ENCODE peak calls at places on chromosomes 4 and X, in nine cellular contexts. H is LoVo; X is fibroblast of mammary gland; Z is kidney glomerular epithelial cell; S is naive thymus-derived CD8-positive, alpha-beta T cell; U is AML-193; F is HCT116; W is osteocyte; L is OCI-LY7. A is an unnamed sample.

GRCh38 chr4:2696423-2696822 is 59.7 kb downstream of the TNIP2 start:
- DNase-seq in L (peak; percentile 98), X (no peak), H (no peak), W (no peak), S (no peak), U (no peak), Z (no peak), F (no peak), A (no peak)

GRCh38 chr4:12555011-12555410 is 929.1 kb downstream of the RAB28 start:
- DNase-seq in Z (no peak), H (no peak), X (peak; percentile 59), W (no peak), L (no peak), U (no peak), F (no peak), S (no peak), A (no peak)

GRCh38 chrX:1178580-1179057 is 33.8 kb downstream of the CRLF2 start:
- DNase-seq in S (no peak), F (no peak), U (no peak), W (peak; percentile 27), L (no peak), H (no peak), Z (no peak), X (peak; percentile 8), A (no peak)

GRCh38 chrX:111180750-111181240 is 84.8 kb downstream of the PAK3 start:
- DNase-seq in S (no peak), F (no peak), U (no peak), H (no peak), L (no peak), X (peak; percentile 15), Z (no peak), W (no peak), A (no peak)

GRCh38 chr4:89024051-89024675 is 32.8 kb downstream of the FAM13A start:
- DNase-seq in X (peak; percentile 87), F (peak; percentile 65), Z (peak; percentile 81), S (peak; percentile 42), U (peak; percentile 81), W (no peak), H (peak; percentile 76), L (peak; percentile 72), A (peak; percentile 78)

GRCh38 chr4:131348258-131348657 is 1800.8 kb upstream of the PCDH10 start:
- DNase-seq in W (no peak), H (no peak), L (no peak), Z (no peak), U (no peak), X (no peak), S (no peak), F (no peak), A (no peak)

GRCh38 chrX:131394384-131394783 is 105.3 kb upstream of the IGSF1 start:
- DNase-seq in S (no peak), W (no peak), U (no peak), X (no peak), F (peak; percentile 10), L (peak; percentile 3), Z (no peak), H (no peak), A (no peak)

GRCh38 chr4:74189331-74190043 is 31.6 kb downstream of the MTHFD2L start:
- DNase-seq in L (peak; percentile 70), F (peak; percentile 72), Z (peak; percentile 56), W (no peak), U (peak; percentile 22), X (peak; percentile 70), H (peak; percentile 65), S (no peak), A (peak; percentile 66)

GRCh38 chrX:54357414-54358377 is at the start of gene WNK3:
- DNase-seq in W (peak; percentile 95), U (no peak), H (no peak), L (no peak), Z (peak; percentile 28), X (peak; percentile 50), F (no peak), S (peak; percentile 29), A (peak; percentile 69)

GRCh38 chrX:18883234-18883960 is 100.5 kb downstream of the PHKA2 start:
- DNase-seq in Z (no peak), W (no peak), L (no peak), U (no peak), F (no peak), S (no peak), H (no peak), X (no peak), A (no peak)

GRCh38 chr4:98778206-98778605 is 119.8 kb upstream of the TSPAN5 start:
- DNase-seq in H (peak; percentile 58), W (no peak), Z (peak; percentile 5), F (no peak), X (peak; percentile 91), L (no peak), S (no peak), U (no peak), A (peak; percentile 39)

GRCh38 chrX:16022580-16023170 is 100.7 kb upstream of the GRPR start:
- DNase-seq in U (peak; percentile 17), H (peak; percentile 5), F (peak; percentile 15), L (no peak), X (peak; percentile 54), S (no peak), W (no peak), Z (peak; percentile 32), A (peak; percentile 61)

GRCh38 chr4:152807294-152807829 is 27.6 kb downstream of the ARFIP1 start:
- DNase-seq in U (no peak), F (no peak), Z (no peak), X (peak; percentile 75), L (no peak), S (no peak), W (no peak), H (no peak), A (no peak)

GRCh38 chr4:3302164-3302785 is 9.5 kb downstream of the RGS12 start:
- DNase-seq in H (no peak), Z (no peak), X (no peak), F (no peak), S (peak; percentile 95), U (no peak), L (no peak), W (no peak), A (peak; percentile 74)

GRCh38 chrX:109959356-109959871 is 43.5 kb upstream of the TMEM164 start:
- DNase-seq in W (no peak), X (peak; percentile 25), F (no peak), H (no peak), U (peak; percentile 33), S (no peak), L (no peak), Z (no peak), A (no peak)

GRCh38 chr4:158856852-158857251 is 88.0 kb downstream of the FNIP2 start:
- DNase-seq in L (peak; percentile 48), W (no peak), X (peak; percentile 62), S (no peak), H (peak; percentile 51), Z (peak; percentile 54), F (peak; percentile 26), U (peak; percentile 50), A (peak; percentile 70)

GRCh38 chr4:1711055-1711905 is 839 bp downstream of the SLBP start:
- DNase-seq in S (no peak), F (no peak), X (peak; percentile 59), L (peak; percentile 59), H (no peak), Z (no peak), W (no peak), U (no peak), A (peak; percentile 65)

GRCh38 chr4:78616046-78616498 is 64.5 kb downstream of the ANXA3 start:
- DNase-seq in F (no peak), W (no peak), H (no peak), Z (no peak), S (no peak), X (peak; percentile 45), L (no peak), U (no peak), A (no peak)

GRCh38 chrX:110145854-110146253 is 142.9 kb downstream of the TMEM164 start:
- DNase-seq in X (peak; percentile 54), F (no peak), H (peak; percentile 3), L (peak; percentile 29), Z (peak; percentile 11), S (no peak), W (no peak), U (no peak), A (peak; percentile 36)

GRCh38 chr4:59759082-59759825 is 1440.9 kb upstream of the ADGRL3 start:
- DNase-seq in L (no peak), F (no peak), W (no peak), Z (no peak), U (no peak), S (no peak), X (no peak), H (no peak), A (no peak)

GRCh38 chr4:39228377-39228776 is 46.0 kb downstream of the WDR19 start:
- DNase-seq in S (no peak), W (no peak), U (no peak), Z (no peak), F (no peak), L (no peak), H (no peak), X (no peak), A (no peak)

GRCh38 chr4:168848112-168848511 is 161.9 kb downstream of the CBR4 start:
- DNase-seq in X (peak; percentile 51), F (no peak), S (no peak), W (no peak), Z (peak; percentile 31), L (no peak), H (no peak), U (no peak), A (peak; percentile 37)

GRCh38 chr4:103370336-103370735 is 172.2 kb upstream of the CENPE start:
- DNase-seq in S (no peak), Z (no peak), W (no peak), U (no peak), H (no peak), L (no peak), F (no peak), X (no peak), A (no peak)

GRCh38 chr4:123821861-123822260 is 425.3 kb downstream of the SPRY1 start:
- DNase-seq in F (no peak), S (no peak), U (no peak), Z (peak; percentile 38), X (no peak), W (no peak), L (no peak), H (peak; percentile 12), A (peak; percentile 61)

GRCh38 chr4:135927651-135928050 is 1604.6 kb downstream of the PCDH18 start:
- DNase-seq in U (no peak), L (no peak), S (no peak), Z (no peak), F (no peak), H (no peak), W (no peak), X (no peak), A (no peak)

GRCh38 chr4:79855081-79855480 is 217.9 kb downstream of the ANTXR2 start:
- DNase-seq in F (no peak), S (no peak), U (no peak), L (no peak), Z (no peak), X (no peak), W (no peak), H (no peak), A (no peak)

GRCh38 chr4:80336582-80336981 is 1.1 kb downstream of the CFAP299 start:
- DNase-seq in X (peak; percentile 42), U (no peak), Z (peak; percentile 24), S (no peak), W (no peak), H (peak; percentile 24), L (peak; percentile 26), F (peak; percentile 18), A (peak; percentile 15)

GRCh38 chr4:4443821-4444220 is 56.9 kb downstream of the NSG1 start:
- DNase-seq in U (no peak), Z (peak; percentile 14), W (no peak), F (no peak), L (no peak), X (peak; percentile 49), S (no peak), H (peak; percentile 2), A (peak; percentile 4)

GRCh38 chr4:124167602-124168001 is 544.9 kb downstream of the ANKRD50 start:
- DNase-seq in S (no peak), X (peak; percentile 16), W (no peak), F (no peak), H (no peak), L (no peak), Z (no peak), U (no peak), A (no peak)

GRCh38 chr4:109701566-109702399 is 1.5 kb downstream of the CASP6 start:
- DNase-seq in L (peak; percentile 11), Z (no peak), H (peak; percentile 15), F (no peak), S (no peak), W (no peak), U (no peak), X (no peak), A (peak; percentile 39)

GRCh38 chrX:119381349-119381944 is 17.7 kb upstream of the SLC25A43 start:
- DNase-seq in H (no peak), W (peak; percentile 59), F (no peak), U (no peak), S (no peak), X (no peak), Z (no peak), L (no peak), A (no peak)

A was measured in endothelial cell of umbilical vein.